ENCODE peak calls at places on chromosomes 6 and 20, in five cellular contexts. P is H1, B is esophagus muscularis mucosa, W is sigmoid colon, Q is spleen. J is an unnamed sample.

GRCh38 chr6:133814797-133815196 is 74.1 kb upstream of the TCF21 start:
- DNase-seq in P (no peak), B (no peak), W (peak), Q (no peak), J (no peak)

GRCh38 chr6:43940393-43941087 is 170.5 kb downstream of the VEGFA start:
- DNase-seq in P (no peak), B (no peak), W (peak), Q (peak), J (no peak)

GRCh38 chr6:138086573-138087196 is 20.5 kb downstream of the PERP start:
- DNase-seq in P (peak), B (no peak), W (no peak), Q (no peak), J (no peak)

GRCh38 chr6:161542581-161542980 is 268.7 kb upstream of the AGPAT4 start:
- DNase-seq in P (no peak), B (no peak), W (no peak), Q (no peak), J (no peak)

GRCh38 chr6:134537146-134537555 is 219.2 kb upstream of the SGK1 start:
- DNase-seq in P (no peak), B (no peak), W (no peak), Q (no peak), J (no peak)

GRCh38 chr6:87257565-87257964 is 64.8 kb upstream of the SMIM8 start:
- DNase-seq in P (no peak), B (no peak), W (no peak), Q (no peak), J (no peak)

GRCh38 chr20:15236812-15237211 is 899.4 kb upstream of the FLRT3 start:
- DNase-seq in P (peak), B (no peak), W (no peak), Q (no peak), J (no peak)

GRCh38 chr6:20020526-20020925 is 183.4 kb downstream of the ID4 start:
- DNase-seq in P (no peak), B (no peak), W (no peak), Q (no peak), J (no peak)

GRCh38 chr6:1597121-1597744 is 12.5 kb upstream of the FOXC1 start:
- DNase-seq in P (no peak), B (no peak), W (no peak), Q (peak), J (no peak)

GRCh38 chr6:73585566-73586415 is 65.0 kb upstream of the EEF1A1 start:
- DNase-seq in P (no peak), B (no peak), W (no peak), Q (no peak), J (peak)

GRCh38 chr20:63778034-63778752 is 38.6 kb downstream of the SLC2A4RG start:
- DNase-seq in P (no peak), B (no peak), W (no peak), Q (no peak), J (no peak)

GRCh38 chr20:17511401-17511800 is 19.8 kb downstream of the BFSP1 start:
- DNase-seq in P (no peak), B (no peak), W (no peak), Q (no peak), J (no peak)

GRCh38 chr6:139037490-139037889 is 8.9 kb downstream of the ABRACL start:
- DNase-seq in P (no peak), B (no peak), W (no peak), Q (no peak), J (no peak)

GRCh38 chr6:24451581-24452041 is 37.8 kb downstream of the GPLD1 start:
- DNase-seq in P (no peak), B (no peak), W (no peak), Q (no peak), J (no peak)

GRCh38 chr6:53338304-53338703 is 10.4 kb downstream of the ELOVL5 start:
- DNase-seq in P (no peak), B (no peak), W (no peak), Q (no peak), J (no peak)

GRCh38 chr6:3905853-3906190 is 56.6 kb downstream of the FAM50B start:
- DNase-seq in P (no peak), B (no peak), W (no peak), Q (peak), J (no peak)

GRCh38 chr20:35145141-35145564 is 2.0 kb downstream of the EDEM2 start:
- DNase-seq in P (no peak), B (no peak), W (no peak), Q (no peak), J (no peak)

GRCh38 chr20:54207743-54208491 is at the start of gene PFDN4:
- DNase-seq in P (peak), B (peak), W (peak), Q (peak), J (peak)

GRCh38 chr20:48667889-48668413 is 159.8 kb downstream of the PREX1 start:
- DNase-seq in P (no peak), B (no peak), W (no peak), Q (peak), J (no peak)

GRCh38 chr20:48892049-48892470 is 29.5 kb upstream of the ARFGEF2 start:
- DNase-seq in P (no peak), B (no peak), W (no peak), Q (no peak), J (no peak)

GRCh38 chr20:2006452-2007381 is 12.9 kb upstream of the PDYN start:
- DNase-seq in P (no peak), B (no peak), W (no peak), Q (no peak), J (no peak)

GRCh38 chr20:1537731-1538058 is 19.8 kb downstream of the SIRPD start:
- DNase-seq in P (no peak), B (no peak), W (peak), Q (peak), J (no peak)

GRCh38 chr20:24098886-24099285 is 110.3 kb upstream of the GGTLC1 start:
- DNase-seq in P (no peak), B (no peak), W (no peak), Q (no peak), J (no peak)

GRCh38 chr6:114344971-114345274 is 2.1 kb upstream of the HS3ST5 start:
- DNase-seq in P (no peak), B (no peak), W (no peak), Q (no peak), J (no peak)

GRCh38 chr6:157312733-157313132 is 10.6 kb downstream of the TMEM242 start:
- DNase-seq in P (no peak), B (peak), W (no peak), Q (no peak), J (no peak)

GRCh38 chr6:141587482-141588266 is 545.1 kb upstream of the GJE1 start:
- DNase-seq in P (no peak), B (no peak), W (no peak), Q (no peak), J (no peak)

GRCh38 chr20:48642105-48642880 is 185.5 kb downstream of the PREX1 start:
- DNase-seq in P (no peak), B (no peak), W (no peak), Q (no peak), J (no peak)

GRCh38 chr6:170265655-170266054 is 25.2 kb downstream of the DLL1 start:
- DNase-seq in P (no peak), B (no peak), W (no peak), Q (peak), J (no peak)

GRCh38 chr20:4944518-4944917 is 56.8 kb downstream of the SLC23A2 start:
- DNase-seq in P (no peak), B (no peak), W (no peak), Q (no peak), J (no peak)

GRCh38 chr6:28982476-28983266 is 22.4 kb downstream of the ZNF311 start:
- DNase-seq in P (no peak), B (no peak), W (no peak), Q (no peak), J (no peak)

GRCh38 chr6:28988536-28989415 is 16.3 kb downstream of the ZNF311 start:
- DNase-seq in P (peak), B (no peak), W (peak), Q (peak), J (no peak)

GRCh38 chr6:28983838-28984237 is 21.3 kb downstream of the ZNF311 start:
- DNase-seq in P (no peak), B (no peak), W (no peak), Q (no peak), J (no peak)

GRCh38 chr6:28981833-28982475 is 23.2 kb downstream of the ZNF311 start:
- DNase-seq in P (no peak), B (peak), W (peak), Q (peak), J (peak)

GRCh38 chr6:28985396-28986164 is 19.5 kb downstream of the ZNF311 start:
- DNase-seq in P (peak), B (peak), W (peak), Q (peak), J (peak)
- TF ChIP-seq POLR2A in P (peak), B (no peak), W (no peak), Q (no peak), J (no peak)

GRCh38 chr6:136783495-136784270 is 8.6 kb downstream of the MAP3K5 start:
- DNase-seq in P (no peak), B (no peak), W (no peak), Q (peak), J (no peak)
- TF ChIP-seq POLR2AphosphoS5 in P (no peak), B (no peak), W (no peak), Q (peak), J (no peak)

GRCh38 chr6:42758756-42759430 is 13.0 kb upstream of the TBCC start:
- DNase-seq in P (no peak), B (no peak), W (no peak), Q (peak), J (no peak)
- H3K27ac ChIP-seq in P (no peak), B (no peak), W (no peak), Q (no peak), J (no peak)

GRCh38 chr20:58907481-58908137 is 55.1 kb downstream of the GNAS start:
- DNase-seq in P (no peak), B (peak), W (peak), Q (peak), J (peak)
- TF ChIP-seq POLR2A in P (no peak), B (no peak), W (no peak), Q (no peak), J (no peak)